ENCODE peak calls at places on chromosomes 6 and 20, in five cellular contexts. K is K562, G is transverse colon, L is A549, D is suprapubic skin. C is an unnamed sample.

GRCh38 chr6:83463886-83464285 is 33.0 kb upstream of the ME1 start:
- DNase-seq in K (no peak), G (no peak), L (no peak), D (no peak), C (no peak)

GRCh38 chr20:61938839-61939690 is 126.6 kb downstream of the TAF4 start:
- DNase-seq in D (peak; percentile 44), G (no peak), L (no peak), K (no peak), C (no peak)

GRCh38 chr6:25995507-25995906 is 32.9 kb downstream of the TRIM38 start:
- DNase-seq in D (no peak), G (no peak), L (no peak), K (no peak), C (no peak)

GRCh38 chr6:57024321-57024720 is 22.2 kb upstream of the KIAA1586 start:
- DNase-seq in G (no peak), K (no peak), L (no peak), D (no peak), C (no peak)

GRCh38 chr20:11544029-11544678 is 373.5 kb upstream of the BTBD3 start:
- DNase-seq in D (no peak), L (peak; percentile 55), K (no peak), G (peak; percentile 14), C (no peak)

GRCh38 chr20:37774143-37774542 is 80.3 kb downstream of the CTNNBL1 start:
- DNase-seq in L (no peak), D (no peak), G (no peak), K (no peak), C (no peak)

GRCh38 chr20:9374068-9374467 is 140.3 kb upstream of the LAMP5 start:
- DNase-seq in G (no peak), D (no peak), L (no peak), K (no peak), C (no peak)

GRCh38 chr20:49951160-49951559 is 15.0 kb downstream of the RNF114 start:
- DNase-seq in K (no peak), L (no peak), G (no peak), D (no peak), C (no peak)

GRCh38 chr6:17457956-17458355 is 64.6 kb downstream of the CAP2 start:
- DNase-seq in K (no peak), L (no peak), D (no peak), G (no peak), C (no peak)

GRCh38 chr6:94372229-94372628 is 952.9 kb upstream of the EPHA7 start:
- DNase-seq in D (no peak), L (no peak), K (no peak), G (no peak), C (no peak)

GRCh38 chr20:53819973-53820451 is 226.4 kb upstream of the ZNF217 start:
- DNase-seq in K (no peak), G (no peak), D (no peak), L (no peak), C (no peak)

GRCh38 chr6:153727910-153728309 is 311.1 kb upstream of the OPRM1 start:
- DNase-seq in L (no peak), D (no peak), K (no peak), G (no peak), C (no peak)

GRCh38 chr20:58307270-58307669 is 2.2 kb upstream of the RAB22A start:
- DNase-seq in K (no peak), D (no peak), G (no peak), L (no peak), C (no peak)

GRCh38 chr6:117536317-117536716 is 53.8 kb downstream of the DCBLD1 start:
- DNase-seq in D (no peak), G (no peak), K (no peak), L (no peak), C (no peak)

GRCh38 chr20:45772693-45773092 is 19.0 kb downstream of the WFDC3 start:
- DNase-seq in G (no peak), L (no peak), D (no peak), K (no peak), C (no peak)

GRCh38 chr6:117976030-117976651 is 69.1 kb downstream of the SLC35F1 start:
- DNase-seq in K (peak; percentile 20), G (no peak), L (peak; percentile 2), D (no peak), C (no peak)

GRCh38 chr6:30763618-30764489 is 19.5 kb upstream of the IER3 start:
- DNase-seq in K (peak; percentile 60), G (no peak), D (no peak), L (no peak), C (no peak)

GRCh38 chr20:51665543-51666118 is 102.6 kb downstream of the ATP9A start:
- DNase-seq in K (no peak), G (no peak), L (no peak), D (no peak), C (no peak)

GRCh38 chr6:32086661-32087573 is 22.2 kb downstream of the TNXB start:
- DNase-seq in D (peak; percentile 64), G (no peak), L (no peak), K (no peak), C (no peak)

GRCh38 chr6:163179061-163179460 is 235.5 kb upstream of the QKI start:
- DNase-seq in D (no peak), L (no peak), K (no peak), G (no peak), C (no peak)

GRCh38 chr20:35345189-35345588 is 53.0 kb upstream of the FAM83C start:
- DNase-seq in G (no peak), L (no peak), K (no peak), D (no peak), C (no peak)

GRCh38 chr20:35340436-35340835 is 48.2 kb upstream of the FAM83C start:
- DNase-seq in G (no peak), D (no peak), K (no peak), L (no peak), C (no peak)

GRCh38 chr20:35341366-35342028 is 49.3 kb upstream of the FAM83C start:
- DNase-seq in D (no peak), G (no peak), K (no peak), L (no peak), C (no peak)

GRCh38 chr20:35344354-35344837 is 52.2 kb upstream of the FAM83C start:
- DNase-seq in K (peak; percentile 77), L (no peak), G (peak; percentile 65), D (no peak), C (peak; percentile 77)

GRCh38 chr20:35342154-35342769 is 50.0 kb upstream of the FAM83C start:
- DNase-seq in L (no peak), K (no peak), G (no peak), D (no peak), C (no peak)
- TF ChIP-seq CTCF in L (no peak), K (peak; percentile 51), G (no peak), D (no peak), C (no peak)

GRCh38 chr6:158805698-158806373 is 13.3 kb downstream of the EZR start:
- DNase-seq in L (no peak), G (peak; percentile 63), D (no peak), K (no peak), C (no peak)
- H3K4me1 ChIP-seq in L (peaks cover 97% of the 10 kb centered on the region), G (peaks cover 76% of the 10 kb centered on the region), D (peaks cover 66% of the 10 kb centered on the region), K (peaks cover 28% of the 10 kb centered on the region), C (peaks cover 7% of the 10 kb centered on the region)

GRCh38 chr20:32823078-32823477 is 3.3 kb downstream of the MAPRE1 start:
- DNase-seq in L (no peak), G (no peak), D (no peak), K (no peak), C (no peak)

GRCh38 chr20:32822189-32822588 is 2.4 kb downstream of the MAPRE1 start:
- DNase-seq in D (no peak), G (no peak), L (no peak), K (no peak), C (no peak)

GRCh38 chr20:32823737-32824588 is 4.2 kb downstream of the MAPRE1 start:
- DNase-seq in D (no peak), G (no peak), K (no peak), L (no peak), C (no peak)

GRCh38 chr20:32820698-32821378 is 1.1 kb downstream of the MAPRE1 start:
- DNase-seq in D (no peak), L (no peak), K (no peak), G (peak; percentile 11), C (peak; percentile 34)

DNA sequence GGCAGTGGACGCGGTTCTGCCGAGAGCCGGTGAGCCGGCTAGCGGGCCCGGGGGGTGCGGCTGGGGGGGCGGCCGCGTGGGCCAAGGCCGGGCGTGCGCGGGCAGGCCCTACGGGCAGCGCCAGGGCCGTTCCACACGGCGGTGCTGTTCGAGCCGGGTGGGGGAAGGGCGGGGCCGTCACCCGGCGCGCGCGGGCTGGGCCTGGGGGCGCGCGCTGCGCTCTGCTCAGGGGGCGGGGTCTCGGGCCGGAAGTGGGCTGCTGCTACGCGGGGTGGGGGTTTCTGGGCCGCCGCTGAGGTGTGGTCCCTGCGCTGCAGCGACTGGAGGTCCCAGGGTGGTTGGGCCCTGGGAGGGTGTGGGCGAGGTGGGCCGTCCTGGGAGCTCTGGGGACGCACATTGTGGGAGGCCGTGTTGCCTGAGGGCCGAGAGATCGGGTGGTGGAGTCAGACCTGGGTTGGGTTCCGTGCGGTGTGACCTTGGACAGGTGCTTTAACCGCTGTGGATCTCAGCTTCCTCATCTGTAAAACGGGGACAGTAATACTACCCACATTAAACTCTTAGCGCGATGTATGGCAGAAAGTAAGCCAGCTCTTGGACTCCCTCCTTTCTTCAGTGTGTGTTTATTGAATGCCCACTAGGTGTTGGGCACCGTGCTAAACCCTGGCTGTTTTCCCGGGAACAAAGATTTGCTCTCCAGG is 395 bp downstream of the MAPRE1 start:
- DNase-seq in D (peak; percentile 80), K (peak; percentile 83), L (peak; percentile 36), G (no peak), C (peak; percentile 87)
- TF ChIP-seq EP300 in D (no peak), K (no peak), L (no peak), G (no peak), C (no peak)

GRCh38 chr6:7086488-7086887 is 21.3 kb upstream of the RREB1 start:
- DNase-seq in L (no peak), K (no peak), D (no peak), G (peak; percentile 50), C (peak; percentile 47)
- TF ChIP-seq CTCF in L (no peak), K (no peak), D (no peak), G (no peak), C (no peak)

DNA sequence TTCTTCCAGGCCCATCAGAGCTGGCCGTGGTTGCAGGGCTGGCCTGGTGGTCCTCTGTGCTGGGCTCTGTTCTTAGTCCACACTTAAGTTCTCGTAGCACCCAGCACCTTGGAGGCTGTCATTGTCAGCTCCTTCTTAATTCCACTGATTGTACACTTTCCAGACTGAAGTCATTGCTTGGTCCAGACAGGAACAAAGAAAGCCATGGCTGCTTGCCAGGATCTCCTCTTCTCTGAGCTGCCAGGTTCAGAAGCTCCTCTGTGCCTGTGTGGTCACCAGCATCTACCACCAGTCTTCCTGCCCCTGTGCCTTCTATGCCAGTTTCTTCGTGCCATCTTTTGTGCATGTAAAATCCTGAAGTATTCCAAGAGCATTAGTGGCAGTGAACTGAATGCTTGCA is 39.5 kb upstream of the PCMTD2 start:
- DNase-seq in G (no peak), K (no peak), L (no peak), D (no peak), C (no peak)
- H3K4me1 ChIP-seq in G (peaks cover 8% of the 10 kb centered on the region), K (peaks cover 30% of the 10 kb centered on the region), L (no peaks in the 10 kb centered on the region), D (peaks cover 22% of the 10 kb centered on the region), C (peaks cover 14% of the 10 kb centered on the region)

DNA sequence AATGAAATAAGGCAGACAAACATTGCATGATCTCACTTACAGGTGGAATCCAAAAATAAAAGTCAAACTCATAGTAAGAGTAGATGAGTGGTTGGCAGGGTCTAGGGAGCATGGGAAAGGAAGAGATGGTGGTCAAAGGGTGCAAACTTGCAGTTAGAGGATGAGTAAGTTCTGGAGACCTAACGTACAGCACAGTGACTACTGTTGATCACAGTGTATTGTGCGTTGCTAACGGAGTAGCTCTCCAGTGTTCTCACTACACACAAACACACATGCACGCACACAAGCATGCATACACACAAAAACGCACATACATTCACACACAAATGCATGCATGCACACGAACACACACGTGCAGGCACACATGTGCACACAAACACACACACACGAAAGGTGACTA is 54.9 kb downstream of the LY86 start:
- DNase-seq in K (no peak), L (no peak), G (no peak), D (no peak), C (no peak)
- TF ChIP-seq EP300 in K (no peak), L (no peak), G (no peak), D (no peak), C (no peak)